ENCODE peak calls at places on chromosomes 4 and X, in four cellular contexts. T, Z, P and B are unnamed samples.

GRCh38 chr4:163587867-163588266 is 93.4 kb downstream of the TMA16 start:
- DNase-seq in T (no peak), P (no peak), Z (no peak), B (no peak)

GRCh38 chr4:5839751-5840674 is 52.9 kb downstream of the CRMP1 start:
- DNase-seq in P (peak; percentile 73), T (no peak), Z (peak; percentile 7), B (peak; percentile 27)

GRCh38 chrX:65712005-65712861 is 44.8 kb downstream of the MSN start:
- DNase-seq in P (no peak), T (no peak), Z (no peak), B (no peak)

GRCh38 chr4:92969650-92970370 is 666.0 kb downstream of the GRID2 start:
- DNase-seq in P (no peak), T (peak; percentile 14), Z (no peak), B (no peak)

GRCh38 chr4:112589207-112589606 is 47.5 kb downstream of the ZGRF1 start:
- DNase-seq in T (no peak), Z (no peak), P (no peak), B (no peak)

GRCh38 chrX:117992324-117992723 is 124.3 kb downstream of the KLHL13 start:
- DNase-seq in Z (no peak), T (no peak), P (no peak), B (no peak)

GRCh38 chr4:159191989-159192388 is 89.1 kb downstream of the RAPGEF2 start:
- DNase-seq in T (peak; percentile 40), Z (no peak), P (no peak), B (no peak)

GRCh38 chrX:141857479-141857878 is 19.4 kb downstream of the MAGEC3 start:
- DNase-seq in Z (no peak), T (no peak), P (no peak), B (no peak)

GRCh38 chr4:173374588-173374987 is 3.8 kb downstream of the SAP30 start:
- DNase-seq in T (no peak), Z (no peak), P (no peak), B (no peak)

GRCh38 chr4:158996669-158997074 is 106.2 kb upstream of the RAPGEF2 start:
- DNase-seq in T (peak; percentile 49), Z (no peak), P (no peak), B (no peak)

GRCh38 chr4:168771251-168771650 is 238.8 kb downstream of the CBR4 start:
- DNase-seq in Z (no peak), P (no peak), T (no peak), B (no peak)
- TF ChIP-seq POLR2A in Z (no peak), P (no peak), T (no peak), B (no peak)

DNA sequence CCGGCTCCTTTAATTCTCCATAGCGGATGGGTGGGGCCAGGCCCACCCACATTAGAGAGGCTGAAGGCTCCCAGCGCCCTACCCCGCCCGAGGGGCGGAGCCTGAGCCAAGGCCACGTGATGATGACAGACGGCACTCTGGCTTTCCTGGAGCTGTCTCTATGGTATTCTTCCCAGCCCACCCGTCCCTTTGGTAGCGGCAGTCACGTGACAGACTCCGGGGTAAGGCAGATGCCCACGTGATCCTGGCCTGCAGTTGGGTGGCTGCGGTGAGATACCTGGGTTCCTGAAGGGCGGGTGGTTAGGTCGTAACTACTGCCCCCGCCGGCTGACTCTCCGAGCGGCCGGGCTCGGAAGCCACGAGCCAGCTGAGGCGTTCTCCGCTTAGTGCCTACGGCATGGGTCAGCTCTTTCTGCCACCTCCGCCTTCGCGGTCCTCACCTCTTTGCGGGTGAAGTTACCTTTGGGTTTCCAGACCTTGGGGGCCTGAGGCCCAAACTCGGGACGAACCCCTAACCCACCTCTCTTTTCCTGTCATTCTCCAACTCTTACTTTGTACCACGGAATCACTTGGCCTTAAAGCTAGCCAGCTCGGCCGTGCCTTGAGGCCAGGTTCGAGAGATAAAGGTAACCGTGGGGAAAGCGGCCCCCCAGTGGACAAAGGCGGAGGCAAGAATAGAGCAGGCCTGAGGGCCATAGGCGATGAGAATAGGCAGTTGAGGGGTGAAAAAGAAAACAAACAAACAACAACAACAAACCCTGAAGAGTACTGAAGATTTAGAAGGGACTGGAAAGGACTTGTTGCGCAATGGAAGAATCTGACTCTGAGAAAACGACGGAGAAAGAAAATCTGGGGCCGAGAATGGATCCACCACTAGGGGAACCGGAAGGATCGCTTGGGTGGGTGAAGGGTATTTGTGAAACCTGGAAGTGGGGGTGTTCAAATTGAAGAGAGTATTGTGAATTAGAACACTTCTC is at the start of gene RRAGB:
- DNase-seq in Z (peak; percentile 92), T (peak; percentile 97), P (peak; percentile 94), B (peak; percentile 96)
- TF ChIP-seq POLR2A in Z (peak; percentile 43), T (peak; percentile 68), P (no peak), B (peak; percentile 49)

GRCh38 chrX:103585421-103586313 is at the start of gene TCEAL4:
- DNase-seq in T (peak; percentile 54), P (peak; percentile 69), Z (peak; percentile 56), B (peak; percentile 27)
- TF ChIP-seq POLR2A in T (peak; percentile 50), P (peak; percentile 29), Z (peak; percentile 55), B (peak; percentile 51)

GRCh38 chrX:119871599-119872395 is at the start of the genes NDUFA1 and RNF113A:
- DNase-seq in P (peak; percentile 90), Z (peak; percentile 64), T (peak; percentile 82), B (peak; percentile 72)
- TF ChIP-seq POLR2A in P (peak; percentile 41), Z (peak; percentile 56), T (peak; percentile 80), B (peak; percentile 69)